ENCODE peak calls at places on chromosomes 13 and 19, in eight cellular contexts. K is GM12878, F is HCT116, D is upper lobe of left lung, S is GM23338, Z is Panc1, U is K562, G is HepG2. T is an unnamed sample.

GRCh38 chr19:14112809-14113385 is 4.7 kb downstream of the PRKACA start:
- ATAC-seq in K (no peak), F (no peak), D (no peak), S (no peak), Z (no peak), U (no peak), G (no peak), T (no peak)

GRCh38 chr19:50362656-50363424 is 2.6 kb downstream of the NAPSA start:
- ATAC-seq in K (no peak), F (no peak), D (peak; percentile 30), S (no peak), Z (no peak), U (no peak), G (no peak), T (no peak)

GRCh38 chr13:67464154-67464553 is 234.0 kb upstream of the PCDH9 start:
- ATAC-seq in K (no peak), F (no peak), D (no peak), S (no peak), Z (no peak), U (no peak), G (no peak), T (no peak)

GRCh38 chr19:14530005-14530348 is 583 bp downstream of the TECR start:
- ATAC-seq in K (peak; percentile 21), F (peak; percentile 8), D (peak; percentile 3), S (peak; percentile 9), Z (no peak), U (no peak), G (peak; percentile 10), T (no peak)

GRCh38 chr13:22278336-22278929 is 607.6 kb downstream of the FGF9 start:
- ATAC-seq in K (peak; percentile 97), F (peak; percentile 78), D (peak; percentile 47), S (peak; percentile 63), Z (no peak), U (no peak), G (no peak), T (no peak)

GRCh38 chr19:12574036-12574435 is 22.8 kb upstream of the ZNF564 start:
- ATAC-seq in K (peak; percentile 89), F (no peak), D (no peak), S (no peak), Z (no peak), U (no peak), G (no peak), T (no peak)

GRCh38 chr19:54232552-54232934 is 9.7 kb upstream of the LILRB3 start:
- ATAC-seq in K (no peak), F (no peak), D (no peak), S (no peak), Z (no peak), U (no peak), G (no peak), T (no peak)

GRCh38 chr13:65638572-65639168 is 1591.5 kb downstream of the PCDH9 start:
- ATAC-seq in K (peak; percentile 81), F (peak; percentile 75), D (peak; percentile 45), S (peak; percentile 80), Z (no peak), U (no peak), G (peak; percentile 67), T (no peak)

GRCh38 chr19:16349551-16350171 is 25.0 kb downstream of the KLF2 start:
- ATAC-seq in K (no peak), F (no peak), D (no peak), S (no peak), Z (no peak), U (no peak), G (no peak), T (no peak)

GRCh38 chr19:48770223-48770622 is 14.9 kb downstream of the FGF21 start:
- ATAC-seq in K (no peak), F (peak; percentile 71), D (no peak), S (no peak), Z (no peak), U (no peak), G (no peak), T (no peak)

GRCh38 chr13:28475916-28476725 is 18.8 kb downstream of the FLT1 start:
- ATAC-seq in K (no peak), F (peak; percentile 61), D (peak; percentile 77), S (no peak), Z (no peak), U (peak; percentile 67), G (no peak), T (peak; percentile 41)

GRCh38 chr13:44498969-44499368 is 77.2 kb downstream of the TSC22D1 start:
- ATAC-seq in K (no peak), F (no peak), D (no peak), S (no peak), Z (no peak), U (no peak), G (no peak), T (no peak)

GRCh38 chr13:79185580-79185979 is 220.5 kb downstream of the RBM26 start:
- ATAC-seq in K (peak; percentile 37), F (no peak), D (no peak), S (no peak), Z (no peak), U (no peak), G (peak; percentile 100), T (no peak)

GRCh38 chr13:42762251-42762650 is 19.1 kb upstream of the FAM216B start:
- ATAC-seq in K (no peak), F (no peak), D (no peak), S (no peak), Z (no peak), U (no peak), G (no peak), T (no peak)

GRCh38 chr19:58476498-58477015 is 405 bp downstream of the ZNF446 start:
- ATAC-seq in K (peak; percentile 3), F (no peak), D (peak; percentile 1), S (peak; percentile 2), Z (no peak), U (peak; percentile 4), G (peak; percentile 13), T (no peak)

GRCh38 chr19:32802840-32803239 is 66.7 kb downstream of the SLC7A9 start:
- ATAC-seq in K (no peak), F (no peak), D (no peak), S (no peak), Z (peak; percentile 24), U (peak; percentile 69), G (no peak), T (no peak)

GRCh38 chr19:47021536-47022139 is 2.0 kb downstream of the NPAS1 start:
- ATAC-seq in K (no peak), F (no peak), D (peak; percentile 4), S (peak; percentile 36), Z (peak; percentile 28), U (peak; percentile 10), G (no peak), T (no peak)

GRCh38 chr19:46745030-46745429 is 827 bp upstream of the FKRP start:
- ATAC-seq in K (no peak), F (no peak), D (peak; percentile 18), S (no peak), Z (peak; percentile 14), U (peak; percentile 4), G (no peak), T (no peak)

DNA sequence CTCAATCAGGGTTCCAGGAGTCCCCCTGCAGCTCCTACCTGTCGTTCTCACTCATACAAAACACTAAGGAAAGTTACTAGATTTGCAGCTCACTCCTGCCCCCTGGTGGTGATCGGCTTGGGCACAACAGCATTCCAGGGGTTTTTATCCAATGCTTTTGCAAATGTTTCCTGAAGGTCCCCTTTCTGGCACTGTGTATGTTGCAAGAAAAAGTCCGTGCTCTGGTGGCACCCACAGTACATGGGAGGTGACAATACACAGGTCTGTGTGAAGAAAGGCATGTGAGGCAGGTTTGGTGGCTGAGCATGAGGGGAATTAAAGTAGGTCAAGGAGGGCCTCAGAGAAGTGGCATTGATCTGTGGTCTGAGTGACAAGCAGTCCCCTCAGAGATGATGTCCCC is 8.6 kb upstream of the TYK2 start:
- ATAC-seq in K (peak; percentile 53), F (peak; percentile 67), D (peak; percentile 78), S (peak; percentile 71), Z (peak; percentile 79), U (peak; percentile 84), G (peak; percentile 63), T (peak; percentile 54)
- TF ChIP-seq POLR2AphosphoS5 in K (peak; percentile 32), F (peak; percentile 57), D (peak; percentile 14), S (no peak), Z (no peak), U (no peak), G (no peak), T (no peak)

DNA sequence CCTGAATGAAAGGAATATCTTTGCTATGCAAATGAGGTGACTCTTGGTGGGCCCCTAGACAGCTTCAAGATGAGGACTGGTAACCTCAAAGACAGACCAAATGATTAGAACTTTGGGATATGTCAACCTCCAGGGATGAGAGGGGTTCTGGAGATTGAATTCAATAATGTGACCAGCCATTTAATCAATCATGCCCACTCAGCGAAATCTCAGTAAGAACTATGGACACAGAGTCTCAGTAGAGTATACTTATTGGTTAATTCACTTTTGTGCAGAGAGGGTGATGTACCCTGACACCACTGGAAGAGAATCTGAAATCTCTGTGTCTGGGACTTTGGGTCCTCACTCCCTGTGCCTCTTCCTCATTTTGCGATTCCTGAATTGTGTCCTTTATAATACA is 662.8 kb downstream of the OLFM4 start:
- ATAC-seq in K (no peak), F (no peak), D (no peak), S (peak; percentile 43), Z (no peak), U (no peak), G (no peak), T (no peak)
- TF ChIP-seq POLR2AphosphoS5 in K (no peak), F (no peak), D (no peak), S (no peak), Z (no peak), U (no peak), G (no peak), T (no peak)

GRCh38 chr13:21079761-21080730 is 18.7 kb upstream of the LATS2 start:
- ATAC-seq in K (no peak), F (no peak), D (peak; percentile 64), S (no peak), Z (no peak), U (no peak), G (peak; percentile 72), T (peak; percentile 54)
- TF ChIP-seq POLR2AphosphoS5 in K (no peak), F (no peak), D (peak; percentile 18), S (no peak), Z (no peak), U (no peak), G (no peak), T (peak; percentile 40)

GRCh38 chr13:50131998-50132936 is 117.0 kb downstream of the KCNRG start:
- ATAC-seq in K (no peak), F (no peak), D (no peak), S (peak; percentile 9), Z (no peak), U (no peak), G (no peak), T (no peak)
- TF ChIP-seq POLR2AphosphoS5 in K (no peak), F (no peak), D (no peak), S (no peak), Z (no peak), U (no peak), G (no peak), T (no peak)

T was measured in gastroesophageal sphincter.